ENCODE peak calls at places on chromosomes 16 and 17, in nine cellular contexts. B is MM.1S, O is AG04450, T is esophagus squamous epithelium, P is AG10803, C is PC-9, Q is body of pancreas, Z is cardiac muscle cell, R is left ventricle myocardium inferior. X is an unnamed sample.

GRCh38 chr17:45812102-45812501 is 28.0 kb downstream of the CRHR1 start:
- DNase-seq in C (no peak), R (no peak), P (peak), Z (peak), B (no peak), Q (no peak), O (no peak), T (no peak), X (no peak)

GRCh38 chr16:81545470-81546175 is 101.0 kb downstream of the CMIP start:
- DNase-seq in R (no peak), Q (no peak), T (no peak), P (no peak), Z (no peak), O (no peak), C (no peak), B (no peak), X (no peak)

GRCh38 chr17:28896884-28897768 is at the start of gene FLOT2:
- DNase-seq in O (no peak), Q (peak), R (peak), T (no peak), C (peak), B (peak), Z (peak), P (peak), X (no peak)

GRCh38 chr17:65290041-65290440 is 152.9 kb downstream of the RGS9 start:
- DNase-seq in C (no peak), B (no peak), T (no peak), P (no peak), R (no peak), Z (no peak), Q (no peak), O (no peak), X (no peak)

GRCh38 chr17:43994272-43995149 is 9.9 kb upstream of the NAGS start:
- DNase-seq in P (peak), R (peak), T (no peak), Q (peak), C (peak), B (peak), O (no peak), Z (peak), X (no peak)

GRCh38 chr17:266701-267656 is 85.5 kb upstream of the DOC2B start:
- DNase-seq in P (no peak), B (no peak), T (no peak), C (no peak), Q (peak), O (no peak), R (peak), Z (peak), X (no peak)

GRCh38 chr16:1310832-1311200 is 1.4 kb downstream of the UBE2I start:
- DNase-seq in R (no peak), Z (no peak), T (no peak), P (no peak), O (no peak), B (peak), C (no peak), Q (no peak), X (no peak)

GRCh38 chr17:79045830-79046500 is 22.0 kb downstream of the C1QTNF1 start:
- DNase-seq in Z (peak), B (peak), P (peak), O (no peak), R (peak), T (no peak), Q (peak), C (peak), X (no peak)

GRCh38 chr16:81036751-81037350 is 1.2 kb downstream of the ATMIN start:
- DNase-seq in C (peak), P (peak), R (no peak), T (no peak), B (no peak), Z (no peak), O (no peak), Q (no peak), X (no peak)

GRCh38 chr16:30605148-30605547 is 5.0 kb downstream of the ZNF689 start:
- DNase-seq in B (no peak), R (no peak), Q (no peak), C (no peak), T (no peak), Z (no peak), O (no peak), P (no peak), X (no peak)

GRCh38 chr17:75764711-75765421 is at the start of gene GALK1:
- DNase-seq in C (peak), R (peak), T (no peak), B (peak), Z (peak), P (peak), O (no peak), Q (peak), X (no peak)

GRCh38 chr16:69503244-69503643 is 62.5 kb upstream of the NFAT5 start:
- DNase-seq in R (no peak), T (no peak), Q (no peak), Z (no peak), B (no peak), C (no peak), P (no peak), O (no peak), X (no peak)

GRCh38 chr17:72434991-72435618 is 314.3 kb downstream of the SOX9 start:
- DNase-seq in Z (no peak), C (peak), Q (no peak), O (no peak), P (no peak), T (no peak), B (no peak), R (no peak), X (no peak)

GRCh38 chr17:75738218-75738802 is 17.1 kb downstream of the ITGB4 start:
- DNase-seq in R (no peak), C (no peak), B (no peak), Q (no peak), T (no peak), P (peak), Z (peak), O (no peak), X (no peak)

GRCh38 chr17:62671553-62671952 is 44.1 kb downstream of the MRC2 start:
- DNase-seq in B (no peak), T (no peak), C (peak), P (no peak), Q (no peak), O (no peak), Z (no peak), R (no peak), X (no peak)

GRCh38 chr16:66605177-66605999 is 884 bp downstream of the CMTM3 start:
- DNase-seq in R (peak), Q (peak), C (peak), T (no peak), O (no peak), P (peak), Z (peak), B (no peak), X (no peak)

GRCh38 chr17:5711344-5711743 is 127.0 kb upstream of the NLRP1 start:
- DNase-seq in B (no peak), R (no peak), C (no peak), P (no peak), T (no peak), Z (no peak), Q (no peak), O (no peak), X (no peak)

GRCh38 chr17:41009936-41010335 is 1.0 kb upstream of the KRTAP3-1 start:
- DNase-seq in B (no peak), P (no peak), Z (no peak), O (no peak), C (no peak), T (no peak), Q (no peak), R (no peak), X (no peak)

GRCh38 chr16:1906846-1907165 is 11.4 kb downstream of the HS3ST6 start:
- DNase-seq in Q (no peak), R (no peak), P (peak), B (peak), C (no peak), O (no peak), Z (no peak), T (no peak), X (no peak)

GRCh38 chr17:41284546-41284945 is 9.0 kb downstream of the KRTAP9-7 start:
- DNase-seq in Q (no peak), R (no peak), Z (no peak), P (peak), B (no peak), O (no peak), C (no peak), T (no peak), X (no peak)

GRCh38 chr17:17507465-17508011 is 11.3 kb upstream of the RASD1 start:
- DNase-seq in R (peak), B (no peak), Q (no peak), T (no peak), P (no peak), C (no peak), Z (no peak), O (no peak), X (no peak)

GRCh38 chr16:1979271-1980025 is 1.8 kb downstream of the NOXO1 start:
- DNase-seq in Q (peak), T (no peak), Z (peak), R (no peak), B (no peak), O (no peak), P (no peak), C (peak), X (no peak)

GRCh38 chr17:36862116-36862920 is 75.0 kb upstream of the LHX1 start:
- DNase-seq in C (no peak), P (no peak), Q (no peak), R (no peak), Z (no peak), B (no peak), O (no peak), T (no peak), X (no peak)

GRCh38 chr17:22128171-22128570 is 435.8 kb downstream of the KCNJ18 start:
- DNase-seq in Q (no peak), Z (no peak), O (no peak), P (no peak), C (no peak), R (no peak), T (no peak), B (no peak), X (no peak)

GRCh38 chr17:22128723-22129122 is 436.4 kb downstream of the KCNJ18 start:
- DNase-seq in O (no peak), R (no peak), Z (no peak), T (no peak), P (no peak), C (no peak), Q (no peak), B (peak), X (no peak)

DNA sequence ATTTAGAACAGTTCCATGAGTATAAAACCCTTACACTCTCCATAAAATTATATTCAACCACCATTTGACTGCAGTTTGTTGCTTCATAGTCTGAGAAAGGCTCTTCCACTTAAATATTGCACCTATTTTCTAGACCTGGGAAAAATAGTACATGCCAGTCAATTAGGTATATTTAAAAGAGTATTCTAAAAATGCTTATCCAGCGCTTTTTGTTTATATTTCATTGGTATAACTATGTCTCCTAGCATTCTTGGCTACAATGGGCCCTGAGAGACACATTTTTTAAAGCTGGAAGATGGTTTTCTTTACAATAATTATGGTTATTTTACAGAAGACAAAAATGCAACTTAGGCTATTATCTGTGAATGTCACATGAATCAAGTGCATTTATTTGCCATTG is 439.4 kb downstream of the KCNJ18 start:
- DNase-seq in C (no peak), Q (no peak), P (no peak), T (no peak), Z (no peak), O (no peak), R (no peak), B (no peak), X (no peak)
- TF ChIP-seq CTCF in C (no peak), Q (no peak), P (no peak), T (no peak), Z (no peak), O (no peak), R (no peak), B (no peak), X (no peak)

DNA sequence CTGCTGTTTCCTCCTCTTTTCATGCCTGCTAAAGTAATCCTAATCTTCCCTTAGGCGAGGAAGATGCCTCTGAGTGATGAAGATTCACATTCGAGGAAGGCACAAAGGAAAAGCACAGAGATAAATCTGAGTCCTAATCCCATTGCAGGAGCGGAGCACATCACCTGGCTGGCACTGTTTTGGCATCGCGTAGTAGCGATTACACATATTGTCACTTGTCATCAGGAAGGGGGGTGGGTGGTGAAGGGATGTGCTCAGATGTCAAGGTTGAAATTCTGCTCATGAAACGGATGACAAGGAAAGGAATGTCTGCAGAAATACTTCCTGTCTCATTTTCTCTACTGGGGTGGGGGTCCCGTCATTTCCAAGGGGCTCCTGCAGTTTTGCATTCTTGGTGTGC is 363.1 kb upstream of the EEF2KMT start:
- DNase-seq in C (no peak), T (no peak), Q (no peak), Z (no peak), O (no peak), P (no peak), R (no peak), B (no peak), X (no peak)
- H3K4me3 ChIP-seq in C (no peak), T (no peak), Q (no peak), Z (no peak), O (no peak), P (no peak), R (no peak), B (no peak), X (no peak)

GRCh38 chr17:31496601-31497000 is 105.1 kb downstream of the RAB11FIP4 start:
- DNase-seq in Z (no peak), T (no peak), O (no peak), C (no peak), P (no peak), Q (no peak), B (no peak), R (no peak), X (no peak)

GRCh38 chr17:31499771-31500554 is 108.5 kb downstream of the RAB11FIP4 start:
- DNase-seq in P (peak), C (peak), R (peak), Z (peak), B (no peak), O (no peak), Q (peak), T (no peak), X (no peak)

GRCh38 chr17:31496097-31496496 is 104.6 kb downstream of the RAB11FIP4 start:
- DNase-seq in B (no peak), C (no peak), R (no peak), O (no peak), P (no peak), Q (no peak), Z (no peak), T (no peak), X (no peak)

GRCh38 chr17:31497431-31497830 is 106.0 kb downstream of the RAB11FIP4 start:
- DNase-seq in P (no peak), C (no peak), Z (no peak), R (no peak), O (no peak), Q (no peak), B (no peak), T (no peak), X (no peak)

GRCh38 chr17:31497994-31498826 is 106.7 kb downstream of the RAB11FIP4 start:
- DNase-seq in Z (no peak), P (no peak), C (no peak), T (no peak), B (no peak), O (no peak), R (no peak), Q (no peak), X (no peak)
- TF ChIP-seq CTCF in Z (no peak), P (no peak), C (no peak), T (no peak), B (no peak), O (no peak), R (no peak), Q (no peak), X (no peak)

GRCh38 chr16:88599092-88599733 is 29.0 kb downstream of the ZC3H18 start:
- DNase-seq in R (peak), P (no peak), Q (no peak), C (no peak), B (no peak), Z (peak), T (peak), O (no peak), X (no peak)

GRCh38 chr16:88601313-88602036 is 31.3 kb downstream of the ZC3H18 start:
- DNase-seq in C (no peak), O (no peak), P (no peak), R (no peak), Q (no peak), Z (no peak), B (no peak), T (no peak), X (no peak)

GRCh38 chr16:88597856-88598491 is 27.8 kb downstream of the ZC3H18 start:
- DNase-seq in Q (no peak), P (no peak), R (no peak), C (no peak), T (no peak), Z (no peak), B (peak), O (no peak), X (no peak)

GRCh38 chr16:88600539-88600896 is 30.3 kb downstream of the ZC3H18 start:
- DNase-seq in B (no peak), Z (no peak), P (no peak), O (no peak), Q (no peak), T (no peak), R (no peak), C (no peak), X (no peak)

DNA sequence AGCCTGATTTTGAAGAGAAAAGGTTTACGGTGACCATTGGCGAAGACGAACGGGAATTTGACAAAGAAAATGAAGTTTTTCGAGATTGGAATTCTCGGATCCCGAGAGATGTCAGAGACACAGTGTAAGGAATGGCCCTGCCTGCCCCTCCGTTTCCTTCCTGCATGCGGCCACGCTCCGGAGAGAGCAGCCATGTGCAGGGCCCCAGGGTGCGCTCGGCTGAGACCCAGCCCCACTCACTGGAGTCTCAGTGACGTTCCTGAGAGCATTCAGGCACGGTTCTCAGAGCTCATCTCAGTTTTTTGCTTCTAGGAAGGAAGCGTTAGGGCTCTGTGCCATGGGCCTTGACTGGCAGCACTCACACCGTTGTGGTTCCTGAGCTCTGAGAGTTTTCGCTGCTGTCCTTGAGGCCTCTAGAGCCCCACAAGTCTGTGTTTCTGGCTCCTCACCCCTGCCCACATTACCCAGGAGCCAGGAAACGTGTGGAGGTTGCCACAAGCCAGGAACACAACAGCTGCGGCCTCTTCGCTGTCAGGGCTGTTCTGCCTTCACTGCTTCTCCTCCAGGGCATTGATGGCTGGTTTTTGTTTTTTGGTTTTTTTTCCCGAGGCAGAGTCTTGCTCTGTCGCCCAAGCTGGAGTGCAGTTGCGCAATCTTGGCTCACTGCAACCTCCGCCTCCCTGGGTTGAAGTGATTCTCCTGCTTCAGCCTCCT is 29.8 kb downstream of the ZC3H18 start:
- DNase-seq in Z (peak), R (peak), T (no peak), B (no peak), O (no peak), P (no peak), C (no peak), Q (no peak), X (no peak)
- H3K4me3 ChIP-seq in Z (no peak), R (peak), T (no peak), B (no peak), O (no peak), P (no peak), C (no peak), Q (no peak), X (no peak)

GRCh38 chr16:89534147-89534788 is 26.1 kb downstream of the SPG7 start:
- DNase-seq in Q (no peak), B (no peak), P (peak), R (no peak), O (no peak), C (no peak), T (peak), Z (peak), X (no peak)
- TF ChIP-seq CTCF in Q (no peak), B (no peak), P (no peak), R (no peak), O (no peak), C (no peak), T (no peak), Z (no peak), X (no peak)